ENCODE peak calls at places on chromosomes 6 and 20, in six cellular contexts. F is HL-60, P is K562, Z is H1, C is GM12878, D is SK-N-SH. L is an unnamed sample.

GRCh38 chr6:132715204-132715603 is 1.3 kb upstream of the VNN1 start:
- DNase-seq in F (no peak), P (peak), Z (peak), C (no peak), D (peak), L (peak)

GRCh38 chr20:4375881-4376280 is 345.8 kb upstream of the PRND start:
- DNase-seq in F (no peak), P (no peak), Z (no peak), C (no peak), D (no peak), L (no peak)

GRCh38 chr6:27275025-27275956 is 27.8 kb downstream of the PRSS16 start:
- DNase-seq in F (no peak), P (peak), Z (peak), C (no peak), D (peak), L (no peak)

GRCh38 chr6:132504757-132505156 is 8.2 kb downstream of the STX7 start:
- DNase-seq in F (no peak), P (no peak), Z (no peak), C (no peak), D (no peak), L (no peak)

GRCh38 chr6:138115877-138116660 is 8.8 kb upstream of the PERP start:
- DNase-seq in F (peak), P (peak), Z (no peak), C (peak), D (peak), L (peak)

GRCh38 chr6:112253505-112253841 is 894 bp downstream of the LAMA4 start:
- DNase-seq in F (no peak), P (no peak), Z (peak), C (no peak), D (peak), L (no peak)

GRCh38 chr6:42783876-42784738 is 2.3 kb downstream of the BICRAL start:
- DNase-seq in F (no peak), P (no peak), Z (no peak), C (no peak), D (no peak), L (no peak)

GRCh38 chr6:16837217-16837972 is 76.1 kb upstream of the ATXN1 start:
- DNase-seq in F (no peak), P (no peak), Z (no peak), C (no peak), D (no peak), L (no peak)

GRCh38 chr6:86822747-86823146 is 114.6 kb upstream of the HTR1E start:
- DNase-seq in F (no peak), P (no peak), Z (no peak), C (no peak), D (no peak), L (no peak)

GRCh38 chr6:52361347-52361944 is 505 bp upstream of the PAQR8 start:
- DNase-seq in F (no peak), P (peak), Z (no peak), C (no peak), D (no peak), L (no peak)

GRCh38 chr6:96542702-96543101 is 20.2 kb upstream of the FHL5 start:
- DNase-seq in F (no peak), P (peak), Z (no peak), C (no peak), D (no peak), L (no peak)

GRCh38 chr20:17759449-17759848 is 59.7 kb downstream of the BANF2 start:
- DNase-seq in F (no peak), P (no peak), Z (no peak), C (no peak), D (no peak), L (no peak)

GRCh38 chr20:35663813-35664543 is 722 bp downstream of the CPNE1 start:
- DNase-seq in F (no peak), P (peak), Z (peak), C (no peak), D (peak), L (peak)

GRCh38 chr20:59438201-59438600 is 137.8 kb downstream of the EDN3 start:
- DNase-seq in F (no peak), P (no peak), Z (no peak), C (no peak), D (no peak), L (no peak)

GRCh38 chr6:87421576-87421975 is 13.8 kb downstream of the CFAP206 start:
- DNase-seq in F (no peak), P (no peak), Z (no peak), C (no peak), D (peak), L (no peak)

GRCh38 chr6:10800810-10801209 is 37.5 kb downstream of the MAK start:
- DNase-seq in F (no peak), P (no peak), Z (no peak), C (no peak), D (no peak), L (peak)

DNA sequence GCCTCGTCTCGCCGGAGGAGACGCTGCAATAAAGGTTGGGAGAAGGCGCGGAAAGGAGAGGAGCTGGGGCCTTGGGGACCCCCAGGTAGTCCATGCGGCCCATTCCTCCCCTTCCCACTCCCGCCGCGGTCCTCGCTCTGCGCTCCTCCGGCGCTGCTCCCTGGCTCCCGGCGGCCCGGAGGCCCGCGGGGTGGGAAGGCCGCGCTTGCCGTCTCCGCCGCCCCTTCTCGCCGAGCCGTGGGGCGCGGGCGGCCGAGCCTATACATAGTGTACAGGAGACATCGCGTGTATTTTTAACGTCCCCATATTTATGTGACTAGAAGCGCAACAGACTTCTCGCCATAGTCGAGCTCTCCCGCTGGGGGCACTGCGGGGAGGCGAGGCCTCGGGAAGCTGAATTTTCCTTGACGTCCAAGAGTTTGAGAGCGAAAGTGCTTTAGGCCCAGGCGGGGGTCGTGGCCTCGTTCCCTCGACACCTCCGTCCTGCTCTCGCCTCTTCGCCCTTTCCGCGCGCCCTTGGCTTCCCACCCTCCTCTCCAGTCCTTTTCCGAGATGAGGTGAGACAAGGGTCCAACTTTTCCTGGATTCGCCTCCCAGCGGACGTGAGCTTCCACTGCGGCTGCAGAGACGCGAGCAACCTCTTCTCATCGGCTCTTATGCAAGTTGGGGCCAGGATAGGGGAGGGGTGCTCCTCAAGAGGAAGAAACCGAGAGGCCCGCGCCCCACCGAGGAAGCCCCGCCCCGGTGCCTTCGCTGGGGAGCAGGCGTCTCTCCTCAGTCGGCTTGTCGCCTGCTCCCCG is 29.0 kb downstream of the SLC12A5 start:
- DNase-seq in F (peak), P (no peak), Z (no peak), C (no peak), D (no peak), L (no peak)
- TF ChIP-seq GABPA in F (no peak), P (no peak), Z (no peak), C (no peak), D (no peak), L (no peak)

DNA sequence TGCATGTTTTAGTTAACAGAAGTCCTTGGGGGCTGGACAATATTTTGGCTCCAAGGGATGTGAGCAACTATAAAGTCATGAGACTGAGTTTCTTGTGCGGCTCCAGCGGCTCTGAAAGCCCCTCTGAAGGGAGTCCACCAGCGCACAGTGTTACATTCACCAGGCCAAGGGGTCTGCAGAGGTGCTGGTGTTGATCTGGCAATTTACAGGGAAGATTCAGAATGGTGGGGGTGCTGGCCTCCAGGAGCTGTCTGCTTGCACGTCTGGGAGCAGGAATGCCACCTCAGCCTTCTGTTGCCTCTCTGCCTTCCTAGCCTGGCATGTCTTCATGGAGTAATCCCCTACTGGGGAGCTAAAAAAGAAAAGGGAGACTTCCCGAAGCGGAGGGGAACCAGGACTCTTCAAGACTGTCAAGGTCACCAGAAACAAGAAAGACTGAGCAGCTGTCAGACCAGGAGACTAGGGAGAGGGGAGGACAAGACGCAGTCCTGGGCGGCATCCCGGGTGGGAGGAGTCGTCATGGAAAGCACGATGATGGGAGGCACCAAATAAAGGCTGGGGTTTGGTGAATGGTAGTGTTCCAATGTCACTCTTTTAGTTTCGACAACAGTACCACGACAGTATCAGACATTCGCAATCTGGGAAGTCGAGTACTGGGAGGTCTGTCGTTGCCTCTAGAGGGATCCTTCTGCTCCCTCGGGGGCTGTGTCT is 31.9 kb downstream of the PSMG4 start:
- DNase-seq in F (no peak), P (no peak), Z (no peak), C (no peak), D (no peak), L (no peak)
- TF ChIP-seq GABPA in F (no peak), P (no peak), Z (no peak), C (no peak), D (no peak), L (no peak)

GRCh38 chr20:23795526-23795925 is 31.0 kb downstream of the CST2 start:
- DNase-seq in F (no peak), P (no peak), Z (no peak), C (no peak), D (no peak), L (no peak)
- TF ChIP-seq GABPA in F (no peak), P (no peak), Z (no peak), C (no peak), D (no peak), L (no peak)

DNA sequence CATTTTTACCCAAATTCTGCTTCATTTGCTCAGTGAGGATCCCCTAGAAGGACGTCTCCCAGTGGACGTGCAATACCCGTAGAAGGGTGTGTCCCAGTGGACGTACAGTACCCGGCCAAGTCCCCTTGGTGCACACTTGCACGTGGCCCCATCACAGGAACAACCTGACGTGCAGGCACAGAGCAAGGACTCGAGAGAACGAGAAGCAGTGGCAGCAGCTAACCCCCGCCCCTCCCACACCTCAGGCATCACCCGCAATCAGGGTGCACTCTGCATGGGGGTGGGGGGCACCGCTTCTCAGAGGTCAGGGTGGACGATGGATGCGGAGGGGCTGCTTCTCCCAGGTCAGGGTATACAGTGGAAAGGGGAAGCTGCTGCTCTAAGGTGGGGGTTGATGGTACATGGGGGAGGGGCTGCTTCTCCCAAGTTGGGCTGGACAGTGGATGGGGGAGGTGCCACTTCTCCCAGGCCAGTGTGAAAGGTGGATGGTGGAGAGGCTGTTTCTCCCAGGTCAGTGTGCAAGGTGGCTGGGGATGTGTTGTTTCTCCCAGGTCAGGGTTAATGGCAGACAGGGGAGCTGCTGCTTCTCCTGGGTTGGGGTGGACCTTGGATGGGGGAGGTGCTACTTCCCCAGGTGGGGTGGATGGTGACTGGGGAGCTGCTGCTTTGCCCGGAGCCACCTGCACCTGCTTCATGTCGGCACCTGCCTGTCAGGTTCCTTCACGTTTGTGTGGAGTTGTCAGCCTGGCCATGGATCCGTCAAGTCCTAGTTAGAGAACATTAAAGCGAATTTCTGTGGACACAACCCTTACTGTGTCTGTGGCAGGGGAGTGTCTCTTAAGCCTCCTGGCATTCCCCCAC is 1.0 kb upstream of the THBS2 start:
- DNase-seq in F (peak), P (no peak), Z (no peak), C (no peak), D (no peak), L (no peak)
- TF ChIP-seq GABPA in F (no peak), P (no peak), Z (no peak), C (no peak), D (no peak), L (no peak)

GRCh38 chr6:79167931-79168694 is 66.4 kb downstream of the HMGN3 start:
- DNase-seq in F (no peak), P (no peak), Z (no peak), C (no peak), D (no peak), L (no peak)

GRCh38 chr6:79168695-79168980 is 65.8 kb downstream of the HMGN3 start:
- DNase-seq in F (no peak), P (no peak), Z (no peak), C (no peak), D (no peak), L (no peak)

GRCh38 chr6:79170431-79170830 is 64.1 kb downstream of the HMGN3 start:
- DNase-seq in F (no peak), P (no peak), Z (no peak), C (no peak), D (no peak), L (no peak)

GRCh38 chr6:79170915-79171314 is 63.6 kb downstream of the HMGN3 start:
- DNase-seq in F (no peak), P (no peak), Z (no peak), C (no peak), D (no peak), L (no peak)

GRCh38 chr6:79173378-79173777 is 61.1 kb downstream of the HMGN3 start:
- DNase-seq in F (no peak), P (no peak), Z (no peak), C (no peak), D (no peak), L (no peak)
- TF ChIP-seq GABPA in F (no peak), P (no peak), Z (no peak), C (no peak), D (no peak), L (no peak)

GRCh38 chr6:2560140-2560818 is 190.4 kb downstream of the MYLK4 start:
- DNase-seq in F (no peak), P (no peak), Z (no peak), C (no peak), D (no peak), L (no peak)

GRCh38 chr6:2562721-2563120 is 188.0 kb downstream of the MYLK4 start:
- DNase-seq in F (no peak), P (no peak), Z (no peak), C (no peak), D (peak), L (no peak)

GRCh38 chr6:2558861-2559811 is 191.6 kb downstream of the MYLK4 start:
- DNase-seq in F (no peak), P (no peak), Z (no peak), C (no peak), D (no peak), L (no peak)

GRCh38 chr6:2563635-2564034 is 187.1 kb downstream of the MYLK4 start:
- DNase-seq in F (no peak), P (no peak), Z (no peak), C (peak), D (no peak), L (peak)

DNA sequence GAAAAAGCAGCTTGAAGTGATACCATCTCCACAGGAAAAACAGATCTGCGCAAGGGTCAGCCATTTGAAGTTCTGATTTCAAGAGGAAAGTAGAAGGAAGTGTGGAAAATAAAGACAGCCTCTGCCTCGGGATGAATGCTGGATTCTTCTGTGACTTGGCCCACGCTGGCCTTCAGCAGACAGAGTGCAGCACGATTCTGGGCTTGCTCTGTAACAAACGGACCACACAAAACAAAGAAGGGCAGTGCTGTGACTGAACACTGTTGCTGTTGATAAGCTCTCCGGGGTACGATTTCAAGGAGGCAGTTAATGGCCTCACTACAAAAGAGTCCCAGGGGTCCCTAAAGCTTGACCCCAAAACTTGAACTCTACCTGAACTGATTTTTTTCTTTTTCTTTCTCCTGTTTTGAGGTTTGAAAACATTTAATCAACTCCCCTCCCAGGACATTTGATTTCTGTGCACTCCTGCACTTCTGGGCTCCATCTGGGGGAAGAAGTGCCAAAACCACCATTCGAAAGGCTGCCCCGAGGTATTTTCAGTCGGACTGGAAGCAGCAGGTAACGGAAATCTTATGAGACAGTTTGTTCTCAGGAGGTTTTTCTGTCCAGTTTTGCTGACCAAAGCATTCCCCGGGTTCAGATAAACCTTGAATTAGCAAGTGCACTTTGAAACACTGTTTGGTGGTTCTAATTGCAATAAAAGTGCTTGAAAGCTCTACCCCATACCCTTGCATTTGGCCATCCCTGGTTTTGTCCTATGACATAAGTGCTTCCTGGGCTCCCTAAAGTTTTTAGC is 189.6 kb downstream of the MYLK4 start:
- DNase-seq in F (no peak), P (no peak), Z (no peak), C (no peak), D (no peak), L (no peak)
- TF ChIP-seq GABPA in F (no peak), P (no peak), Z (no peak), C (no peak), D (no peak), L (no peak)

GRCh38 chr20:33667245-33668086 is 723 bp downstream of the ACTL10 start:
- DNase-seq in F (peak), P (no peak), Z (no peak), C (no peak), D (peak), L (no peak)
- TF ChIP-seq GABPA in F (no peak), P (no peak), Z (peak), C (no peak), D (no peak), L (no peak)

DNA sequence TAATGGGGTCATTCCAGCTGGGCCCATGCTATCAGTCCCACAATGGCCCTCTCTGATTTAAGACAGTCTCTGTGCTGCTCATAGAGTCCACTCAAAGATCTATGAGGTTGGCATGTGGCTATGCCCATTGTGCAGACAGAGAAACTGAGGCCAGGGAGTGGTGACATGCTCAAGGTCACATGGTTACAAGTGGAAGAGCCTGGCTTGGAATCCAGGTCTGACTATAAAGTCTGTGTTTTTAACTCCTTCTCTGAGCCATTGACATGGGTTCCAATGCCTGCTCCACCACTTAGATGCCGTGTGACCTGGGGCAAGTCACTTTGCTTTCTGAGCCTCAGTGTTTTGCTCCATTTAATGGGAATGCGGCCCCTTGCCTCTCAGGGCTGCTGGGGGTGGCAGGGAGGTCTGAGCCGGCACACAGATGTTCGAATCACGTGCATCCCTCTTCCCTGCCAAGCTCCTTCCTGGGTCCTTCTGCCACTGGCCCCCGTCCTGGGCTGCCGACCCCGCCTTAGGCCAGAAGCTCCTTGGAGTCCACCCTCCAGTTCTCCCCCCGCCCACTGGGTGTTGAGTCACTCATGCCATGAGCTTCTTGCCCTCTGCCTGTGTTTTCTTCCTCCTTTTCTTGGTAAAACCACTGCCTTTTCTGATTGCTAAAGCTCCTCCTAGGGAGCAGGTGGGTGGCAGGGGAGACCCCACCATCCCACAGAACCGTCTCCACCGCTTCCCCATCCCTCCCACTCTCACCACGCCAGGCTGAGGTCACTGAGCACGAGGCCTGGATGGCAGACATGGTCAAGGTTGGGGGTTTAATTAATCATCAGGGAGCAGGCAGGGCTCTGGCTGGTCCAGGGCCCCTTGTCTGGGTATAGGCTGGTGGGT is 35.7 kb downstream of the CEBPB start:
- DNase-seq in F (peak), P (peak), Z (no peak), C (no peak), D (no peak), L (no peak)
- TF ChIP-seq GABPA in F (no peak), P (no peak), Z (no peak), C (no peak), D (no peak), L (no peak)

L was measured in HepG2.